ENCODE peak calls at places on chromosomes 4 and X, in eight cellular contexts. Q is A549, B is K562, Y is stomach, Z is suprapubic skin, L is HepG2, J is upper lobe of left lung, X is ovary. R is an unnamed sample.
A peak's percentile ranks its signal among the peaks of the same experiment; 100 is the strongest.

GRCh38 chr4:38815879-38816782 is 11.5 kb upstream of the TLR1 start:
- DNase-seq in Q (no peak), B (no peak), Y (no peak), Z (no peak), L (no peak), J (no peak), X (no peak), R (no peak)

GRCh38 chr4:2482192-2482591 is 13.3 kb downstream of the RNF4 start:
- DNase-seq in Q (no peak), B (no peak), Y (no peak), Z (no peak), L (no peak), J (no peak), X (no peak), R (no peak)

GRCh38 chrX:71950066-71950465 is 39.4 kb downstream of the NHSL2 start:
- DNase-seq in Q (no peak), B (no peak), Y (no peak), Z (no peak), L (no peak), J (no peak), X (no peak), R (no peak)

GRCh38 chrX:30530591-30530990 is 47.0 kb downstream of the TASL start:
- DNase-seq in Q (no peak), B (no peak), Y (no peak), Z (no peak), L (no peak), J (no peak), X (no peak), R (no peak)

GRCh38 chr4:155017426-155017825 is 191.0 kb upstream of the NPY2R start:
- DNase-seq in Q (no peak), B (no peak), Y (no peak), Z (no peak), L (no peak), J (no peak), X (no peak), R (no peak)

GRCh38 chr4:147633113-147633512 is 15.9 kb downstream of the TMEM184C start:
- DNase-seq in Q (no peak), B (no peak), Y (no peak), Z (no peak), L (no peak), J (no peak), X (no peak), R (no peak)

GRCh38 chr4:144565558-144566195 is 80.3 kb upstream of the HHIP start:
- DNase-seq in Q (no peak), B (no peak), Y (no peak), Z (no peak), L (no peak), J (no peak), X (no peak), R (no peak)

GRCh38 chr4:128775916-128776315 is 33.6 kb upstream of the JADE1 start:
- DNase-seq in Q (no peak), B (no peak), Y (no peak), Z (no peak), L (no peak), J (no peak), X (no peak), R (no peak)

GRCh38 chr4:62014982-62015739 is 815.0 kb downstream of the ADGRL3 start:
- DNase-seq in Q (no peak), B (no peak), Y (no peak), Z (no peak), L (no peak), J (no peak), X (no peak), R (no peak)

GRCh38 chrX:123739474-123739873 is 6.6 kb upstream of the THOC2 start:
- DNase-seq in Q (no peak), B (no peak), Y (no peak), Z (no peak), L (no peak), J (no peak), X (no peak), R (no peak)

GRCh38 chr4:158873795-158874359 is 105.1 kb downstream of the FNIP2 start:
- DNase-seq in Q (peak; percentile 17), B (no peak), Y (no peak), Z (no peak), L (peak; percentile 5), J (no peak), X (no peak), R (no peak)

GRCh38 chr4:181677203-181677602 is 566.0 kb upstream of the TENM3 start:
- DNase-seq in Q (no peak), B (no peak), Y (no peak), Z (no peak), L (no peak), J (no peak), X (no peak), R (no peak)

GRCh38 chr4:2689825-2690700 is 66.1 kb downstream of the TNIP2 start:
- DNase-seq in Q (no peak), B (no peak), Y (no peak), Z (no peak), L (no peak), J (peak; percentile 64), X (no peak), R (no peak)

GRCh38 chrX:1392376-1393130 is 640 bp upstream of the SLC25A6 start:
- DNase-seq in Q (peak; percentile 56), B (peak; percentile 50), Y (peak; percentile 65), Z (no peak), L (no peak), J (peak; percentile 96), X (peak; percentile 81), R (peak; percentile 91)

GRCh38 chr4:153603835-153604234 is 80.2 kb upstream of the TLR2 start:
- DNase-seq in Q (no peak), B (no peak), Y (no peak), Z (no peak), L (no peak), J (no peak), X (no peak), R (no peak)

GRCh38 chr4:107380836-107381438 is 339.1 kb downstream of the PAPSS1 start:
- DNase-seq in Q (no peak), B (no peak), Y (no peak), Z (no peak), L (no peak), J (no peak), X (no peak), R (no peak)

GRCh38 chr4:26525751-26526150 is 35.5 kb upstream of the CCKAR start:
- DNase-seq in Q (no peak), B (no peak), Y (no peak), Z (no peak), L (no peak), J (no peak), X (no peak), R (no peak)

GRCh38 chr4:21949073-21949457 is 493 bp upstream of the KCNIP4 start:
- DNase-seq in Q (no peak), B (no peak), Y (no peak), Z (no peak), L (no peak), J (no peak), X (peak; percentile 14), R (no peak)

GRCh38 chr4:6825403-6825802 is 42.9 kb downstream of the KIAA0232 start:
- DNase-seq in Q (no peak), B (no peak), Y (no peak), Z (no peak), L (no peak), J (no peak), X (no peak), R (no peak)

GRCh38 chrX:45351478-45351877 is 150.8 kb upstream of the DIPK2B start:
- DNase-seq in Q (no peak), B (no peak), Y (no peak), Z (no peak), L (no peak), J (no peak), X (no peak), R (no peak)

GRCh38 chr4:139563515-139563914 is 7.5 kb upstream of the SETD7 start:
- DNase-seq in Q (no peak), B (no peak), Y (no peak), Z (no peak), L (no peak), J (no peak), X (no peak), R (no peak)

GRCh38 chr4:135186002-135186401 is 984.4 kb upstream of the PABPC4L start:
- DNase-seq in Q (no peak), B (no peak), Y (no peak), Z (no peak), L (no peak), J (no peak), X (no peak), R (no peak)
- TF ChIP-seq EP300 in Q (no peak), B (no peak), Y (no peak), Z (no peak), L (no peak), J (no peak), X (no peak), R (no peak)

GRCh38 chr4:165209796-165210195 is 2.4 kb downstream of the KLHL2 start:
- DNase-seq in Q (no peak), B (no peak), Y (no peak), Z (no peak), L (no peak), J (no peak), X (no peak), R (no peak)
- H3K4me1 ChIP-seq in Q (peaks cover 52% of the 10 kb centered on the region), B (peaks cover 19% of the 10 kb centered on the region), Y (peaks cover 39% of the 10 kb centered on the region), Z (peaks cover 38% of the 10 kb centered on the region), L (peaks cover 51% of the 10 kb centered on the region), J (peaks cover 23% of the 10 kb centered on the region), X (peaks cover 4% of the 10 kb centered on the region), R (peaks cover 19% of the 10 kb centered on the region)

GRCh38 chr4:125432078-125432477 is 117.3 kb downstream of the FAT4 start:
- DNase-seq in Q (no peak), B (no peak), Y (no peak), Z (no peak), L (peak; percentile 0), J (no peak), X (no peak), R (no peak)
- TF ChIP-seq EP300 in Q (no peak), B (no peak), Y (no peak), Z (no peak), L (no peak), J (no peak), X (no peak), R (no peak)

GRCh38 chr4:113634081-113634969 is 127.2 kb downstream of the CAMK2D start:
- DNase-seq in Q (no peak), B (no peak), Y (no peak), Z (no peak), L (no peak), J (no peak), X (no peak), R (no peak)
- H3K4me1 ChIP-seq in Q (peaks cover 61% of the 10 kb centered on the region), B (no peaks in the 10 kb centered on the region), Y (peaks cover 66% of the 10 kb centered on the region), Z (peaks cover 4% of the 10 kb centered on the region), L (peaks cover 53% of the 10 kb centered on the region), J (peaks cover 26% of the 10 kb centered on the region), X (peaks cover 7% of the 10 kb centered on the region), R (no peaks in the 10 kb centered on the region)

R was measured in sigmoid colon.